ENCODE peak calls at places on chromosomes 2 and 18, in seven cellular contexts. O is gastrocnemius medialis; U is lower lobe of right lung; M is uterus; I is H9; R is CD8-positive, alpha-beta memory T cell; S is neuronal stem cell. G is an unnamed sample. For H3K4me1, the result is how much of the 10 kb centered on the place peaks cover.

GRCh38 chr2:215982465-215982875 is 30.9 kb downstream of the MREG start:
- DNase-seq in R (no peak), O (no peak), M (no peak), S (no peak), I (no peak), U (no peak), G (no peak)

GRCh38 chr2:120917876-120918275 is 182.2 kb downstream of the GLI2 start:
- DNase-seq in M (no peak), S (no peak), R (no peak), U (no peak), I (no peak), O (no peak), G (no peak)

GRCh38 chr2:177405029-177405692 is 12.6 kb downstream of the AGPS start:
- DNase-seq in M (no peak), S (no peak), I (no peak), R (no peak), O (no peak), U (no peak), G (no peak)

GRCh38 chr2:119111115-119111975 is 47.2 kb downstream of the C1QL2 start:
- DNase-seq in U (no peak), S (no peak), O (no peak), I (peak), R (no peak), M (no peak), G (peak)

GRCh38 chr18:40607741-40608140 is 1347.3 kb upstream of the PIK3C3 start:
- DNase-seq in S (no peak), I (no peak), R (no peak), U (no peak), O (no peak), M (no peak), G (no peak)

GRCh38 chr18:2420367-2420766 is 150.9 kb downstream of the METTL4 start:
- DNase-seq in O (no peak), S (no peak), R (no peak), I (no peak), U (no peak), M (no peak), G (no peak)

GRCh38 chr2:77363277-77363676 is 158.9 kb downstream of the LRRTM4 start:
- DNase-seq in M (no peak), R (no peak), S (no peak), I (no peak), O (no peak), U (no peak), G (no peak)

GRCh38 chr2:2324119-2324518 is 7.0 kb downstream of the MYT1L start:
- DNase-seq in S (no peak), O (no peak), I (no peak), U (no peak), M (no peak), R (no peak), G (no peak)

GRCh38 chr18:58316943-58317342 is 272.9 kb downstream of the NEDD4L start:
- DNase-seq in I (no peak), R (no peak), M (no peak), U (no peak), O (no peak), S (no peak), G (no peak)

GRCh38 chr18:69752737-69753380 is 194.8 kb downstream of the CD226 start:
- DNase-seq in I (no peak), S (no peak), R (no peak), O (no peak), M (no peak), U (no peak), G (no peak)

GRCh38 chr18:69177702-69178101 is 223.0 kb upstream of the DOK6 start:
- DNase-seq in M (no peak), R (no peak), U (no peak), I (no peak), O (no peak), S (no peak), G (no peak)

GRCh38 chr18:63271881-63272299 is 47.7 kb downstream of the BCL2 start:
- DNase-seq in I (no peak), M (no peak), U (no peak), O (peak), R (no peak), S (no peak), G (no peak)

GRCh38 chr18:44958450-44958849 is 277.8 kb downstream of the SETBP1 start:
- DNase-seq in U (no peak), I (no peak), R (no peak), O (no peak), S (no peak), M (no peak), G (no peak)

GRCh38 chr2:15584767-15585469 is 6.8 kb upstream of the DDX1 start:
- DNase-seq in U (no peak), I (no peak), R (no peak), M (no peak), O (no peak), S (no peak), G (no peak)

GRCh38 chr2:10360460-10361219 is 57.9 kb downstream of the HPCAL1 start:
- DNase-seq in R (no peak), O (no peak), U (no peak), I (no peak), M (no peak), S (no peak), G (no peak)

GRCh38 chr2:236207472-236207871 is 39.3 kb upstream of the GBX2 start:
- DNase-seq in O (no peak), U (no peak), R (no peak), M (no peak), S (no peak), I (no peak), G (no peak)

GRCh38 chr2:133566967-133567645 is 1.2 kb downstream of the NCKAP5 start:
- DNase-seq in I (peak), M (peak), S (no peak), U (peak), R (no peak), O (peak), G (no peak)

GRCh38 chr2:166376873-166377272 is 1.1 kb upstream of the SCN9A start:
- DNase-seq in M (no peak), I (no peak), O (no peak), U (no peak), S (no peak), R (no peak), G (no peak)

GRCh38 chr18:11937874-11938478 is 29.9 kb upstream of the MPPE1 start:
- DNase-seq in R (peak), O (peak), S (peak), U (peak), I (peak), M (peak), G (no peak)

GRCh38 chr18:36589857-36590543 is 238.8 kb downstream of the TPGS2 start:
- DNase-seq in S (no peak), O (no peak), U (no peak), M (no peak), R (no peak), I (no peak), G (peak)

GRCh38 chr2:30382995-30383394 is 64.1 kb upstream of the LCLAT1 start:
- DNase-seq in S (no peak), M (no peak), U (no peak), R (no peak), O (no peak), I (no peak), G (no peak)

GRCh38 chr18:22709288-22710060 is 223.7 kb upstream of the RBBP8 start:
- DNase-seq in M (peak), I (no peak), S (no peak), O (no peak), U (no peak), R (no peak), G (no peak)

GRCh38 chr2:200156140-200156858 is 150.2 kb upstream of the SPATS2L start:
- DNase-seq in M (peak), R (no peak), S (no peak), I (no peak), U (no peak), O (peak), G (no peak)

GRCh38 chr18:55857961-55858360 is 270.0 kb upstream of the TCF4 start:
- DNase-seq in O (no peak), M (no peak), S (no peak), U (no peak), I (no peak), R (no peak), G (no peak)

GRCh38 chr2:101387151-101387807 is at the start of gene CREG2:
- DNase-seq in I (peak), R (peak), U (peak), O (peak), M (peak), S (peak), G (no peak)

GRCh38 chr2:232388324-232388891 is 9.9 kb downstream of the ALPP start:
- DNase-seq in O (no peak), I (no peak), M (no peak), R (no peak), S (no peak), U (no peak), G (no peak)

GRCh38 chr2:233811087-233811486 is 33.0 kb downstream of the MROH2A start:
- DNase-seq in I (no peak), M (no peak), R (no peak), O (no peak), U (no peak), S (no peak), G (no peak)

GRCh38 chr2:146523218-146523617 is 1321.6 kb upstream of the ACVR2A start:
- DNase-seq in R (no peak), M (no peak), S (no peak), O (no peak), I (no peak), U (no peak), G (no peak)

GRCh38 chr18:6731197-6731596 is 1.7 kb downstream of the ARHGAP28 start:
- DNase-seq in I (no peak), R (no peak), O (peak), U (no peak), S (no peak), M (no peak), G (no peak)

GRCh38 chr18:43049021-43049420 is 66.5 kb downstream of the RIT2 start:
- DNase-seq in M (no peak), S (no peak), R (no peak), U (no peak), O (no peak), I (no peak), G (no peak)

GRCh38 chr2:127508621-127509034 is 17.7 kb downstream of the IWS1 start:
- DNase-seq in O (peak), S (no peak), R (no peak), M (peak), I (no peak), U (no peak), G (no peak)

GRCh38 chr2:187964742-187965141 is 326.9 kb upstream of the GULP1 start:
- DNase-seq in M (no peak), I (no peak), S (no peak), O (no peak), R (no peak), U (no peak), G (no peak)

GRCh38 chr2:3472966-3473365 is 46.4 kb downstream of the ADI1 start:
- DNase-seq in M (no peak), S (no peak), I (no peak), U (no peak), R (no peak), O (no peak), G (no peak)

GRCh38 chr2:15334650-15335326 is 226.3 kb downstream of the NBAS start:
- DNase-seq in M (no peak), I (no peak), U (no peak), S (no peak), R (no peak), O (no peak), G (no peak)

GRCh38 chr2:26805241-26805676 is 19.4 kb downstream of the CENPA start:
- DNase-seq in M (no peak), O (no peak), R (no peak), U (no peak), S (no peak), I (no peak), G (no peak)

GRCh38 chr2:36449943-36450392 is 94.4 kb downstream of the CRIM1 start:
- DNase-seq in O (peak), U (no peak), I (no peak), S (no peak), M (no peak), R (no peak), G (no peak)
- H3K4me1 ChIP-seq in O (half or more), U (under half), I (under half), S (under half), M (under half), R (under half), G (under half)

DNA sequence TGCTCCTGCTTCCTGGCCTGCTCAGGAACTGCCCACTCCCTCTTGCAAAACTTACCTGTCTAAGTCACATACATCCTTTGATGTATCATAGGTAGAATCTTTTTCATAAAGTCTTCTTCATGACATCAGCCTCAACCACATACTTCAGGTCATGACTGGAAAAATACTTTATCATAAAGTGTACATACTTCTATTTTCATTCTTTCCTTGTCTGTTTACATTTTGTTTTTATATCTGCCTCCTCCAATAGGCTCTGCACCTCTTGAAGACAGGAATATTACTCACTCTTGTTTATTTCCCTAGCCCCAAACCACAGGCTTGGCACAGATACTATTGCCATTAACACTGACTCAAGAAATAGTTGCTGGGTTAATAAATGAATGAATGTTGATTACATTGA is 43.6 kb upstream of the ZNF804A start:
- DNase-seq in I (no peak), S (no peak), U (no peak), M (no peak), O (no peak), R (no peak), G (no peak)
- H3K4me1 ChIP-seq in I (under half), S (under half), U (under half), M (under half), O (under half), R (under half), G (under half)

GRCh38 chr18:46946656-46947282 is 29.4 kb downstream of the KATNAL2 start:
- DNase-seq in M (peak), R (no peak), I (peak), S (peak), U (peak), O (peak), G (no peak)

GRCh38 chr18:46953195-46953594 is 35.8 kb downstream of the KATNAL2 start:
- DNase-seq in M (no peak), O (peak), R (no peak), U (no peak), I (no peak), S (no peak), G (no peak)

GRCh38 chr18:46950064-46950656 is 32.8 kb downstream of the KATNAL2 start:
- DNase-seq in O (no peak), M (no peak), I (no peak), R (no peak), S (no peak), U (no peak), G (no peak)
- H3K4me1 ChIP-seq in O (under half), M (under half), I (under half), R (under half), S (under half), U (under half), G (under half)

GRCh38 chr2:47067788-47068407 is 87.2 kb downstream of the STPG4 start:
- DNase-seq in S (no peak), M (no peak), I (no peak), O (no peak), R (no peak), U (no peak), G (no peak)
- H3K4me1 ChIP-seq in S (under half), M (under half), I (under half), O (half or more), R (under half), U (half or more), G (half or more)

GRCh38 chr2:46720592-46721185 is 194.9 kb downstream of the MCFD2 start:
- DNase-seq in U (no peak), S (no peak), I (no peak), R (no peak), M (no peak), O (no peak), G (no peak)

GRCh38 chr2:46719499-46719898 is 196.1 kb downstream of the MCFD2 start:
- DNase-seq in I (no peak), S (no peak), R (no peak), M (no peak), O (no peak), U (no peak), G (no peak)

GRCh38 chr2:46722142-46722541 is 193.5 kb downstream of the MCFD2 start:
- DNase-seq in R (no peak), U (no peak), M (no peak), O (no peak), S (no peak), I (no peak), G (no peak)

GRCh38 chr2:46724107-46724506 is 191.5 kb downstream of the MCFD2 start:
- DNase-seq in M (no peak), U (no peak), S (no peak), O (no peak), R (no peak), I (no peak), G (no peak)

DNA sequence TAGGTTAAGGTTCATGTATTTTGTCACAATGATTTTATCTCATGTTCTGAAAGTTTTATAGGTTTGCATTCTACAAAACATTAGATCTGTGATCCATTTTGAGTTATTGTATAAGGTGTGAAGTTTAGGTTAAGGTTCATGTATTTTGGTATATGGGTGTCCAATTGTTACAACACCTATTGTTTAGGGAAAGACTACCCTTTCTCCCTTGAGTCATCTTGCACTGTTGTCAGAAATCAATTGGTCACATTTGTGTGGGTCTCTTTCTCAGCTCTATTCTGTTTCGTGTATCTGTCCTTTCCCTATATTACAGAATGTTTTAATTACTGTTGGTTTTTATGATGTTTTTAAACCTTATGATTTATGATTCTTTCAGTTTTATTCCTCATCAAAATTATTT is 192.3 kb downstream of the MCFD2 start:
- DNase-seq in I (no peak), S (no peak), M (no peak), O (no peak), R (no peak), U (no peak), G (no peak)
- H3K4me1 ChIP-seq in I (under half), S (under half), M (under half), O (half or more), R (under half), U (under half), G (half or more)

GRCh38 chr2:111145951-111146350 is 25.2 kb downstream of the BCL2L11 start:
- DNase-seq in U (no peak), S (no peak), R (no peak), O (no peak), I (no peak), M (no peak), G (no peak)

GRCh38 chr2:111145103-111145760 is 24.5 kb downstream of the BCL2L11 start:
- DNase-seq in O (no peak), I (no peak), M (no peak), U (no peak), S (no peak), R (no peak), G (no peak)

GRCh38 chr2:111148925-111149324 is 28.2 kb downstream of the BCL2L11 start:
- DNase-seq in S (no peak), M (no peak), U (no peak), O (no peak), R (no peak), I (no peak), G (no peak)

GRCh38 chr2:111149882-111150455 is 29.3 kb downstream of the BCL2L11 start:
- DNase-seq in O (no peak), R (no peak), M (no peak), U (no peak), S (no peak), I (no peak), G (no peak)

DNA sequence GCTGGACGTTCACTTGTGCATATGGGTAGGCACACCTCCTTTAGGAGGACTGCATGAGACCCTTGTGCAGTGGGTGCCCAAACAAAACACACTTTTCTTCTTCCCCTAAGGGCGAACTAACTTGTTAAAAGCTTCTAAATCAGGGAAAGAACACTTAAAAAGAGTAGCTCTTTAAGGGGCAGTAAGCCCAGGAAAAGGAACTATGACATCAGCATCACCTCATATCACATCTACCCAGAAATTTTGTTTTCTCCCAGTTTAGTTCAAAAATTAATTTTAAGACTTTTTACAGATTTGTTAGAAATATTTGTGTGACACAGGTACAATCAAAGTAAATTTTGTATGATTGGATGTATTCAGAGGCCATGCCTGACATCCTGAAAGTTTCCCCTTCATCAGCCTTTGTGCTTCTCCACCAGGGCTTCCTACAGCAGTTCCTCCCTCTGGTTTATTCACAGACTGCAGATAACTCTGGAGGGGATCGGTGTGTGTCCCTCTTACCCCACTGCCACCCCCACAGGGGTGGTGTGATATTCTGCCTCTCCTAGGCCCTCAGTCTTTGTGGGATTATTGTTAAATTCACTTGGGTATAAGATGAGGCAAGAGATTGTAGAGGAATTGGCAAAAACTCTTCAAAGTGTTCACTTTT is 27.6 kb downstream of the BCL2L11 start:
- DNase-seq in O (no peak), M (no peak), S (no peak), I (no peak), U (no peak), R (no peak), G (no peak)
- H3K4me1 ChIP-seq in O (under half), M (under half), S (under half), I (under half), U (under half), R (under half), G (under half)

DNA sequence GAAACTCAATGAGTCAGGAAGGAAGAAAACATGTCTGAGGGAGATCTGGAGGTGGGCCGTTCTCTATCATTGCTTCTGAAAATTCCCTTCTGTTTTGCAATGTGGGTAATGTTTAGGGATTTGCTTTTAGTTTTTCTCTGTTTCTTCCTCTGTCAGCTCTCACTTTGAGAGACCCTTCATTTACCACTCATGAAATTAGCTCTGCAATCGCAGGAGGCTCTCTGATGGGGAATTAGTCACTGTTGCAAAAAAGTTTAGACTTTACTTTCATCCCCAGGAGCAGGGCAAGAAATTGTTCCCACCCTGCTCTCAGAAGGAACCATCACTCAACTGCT is 80.0 kb upstream of the MAP4K3 start:
- DNase-seq in O (no peak), U (no peak), S (no peak), R (no peak), M (no peak), I (no peak), G (no peak)
- H3K4me1 ChIP-seq in O (under half), U (half or more), S (under half), R (under half), M (under half), I (under half), G (under half)

DNA sequence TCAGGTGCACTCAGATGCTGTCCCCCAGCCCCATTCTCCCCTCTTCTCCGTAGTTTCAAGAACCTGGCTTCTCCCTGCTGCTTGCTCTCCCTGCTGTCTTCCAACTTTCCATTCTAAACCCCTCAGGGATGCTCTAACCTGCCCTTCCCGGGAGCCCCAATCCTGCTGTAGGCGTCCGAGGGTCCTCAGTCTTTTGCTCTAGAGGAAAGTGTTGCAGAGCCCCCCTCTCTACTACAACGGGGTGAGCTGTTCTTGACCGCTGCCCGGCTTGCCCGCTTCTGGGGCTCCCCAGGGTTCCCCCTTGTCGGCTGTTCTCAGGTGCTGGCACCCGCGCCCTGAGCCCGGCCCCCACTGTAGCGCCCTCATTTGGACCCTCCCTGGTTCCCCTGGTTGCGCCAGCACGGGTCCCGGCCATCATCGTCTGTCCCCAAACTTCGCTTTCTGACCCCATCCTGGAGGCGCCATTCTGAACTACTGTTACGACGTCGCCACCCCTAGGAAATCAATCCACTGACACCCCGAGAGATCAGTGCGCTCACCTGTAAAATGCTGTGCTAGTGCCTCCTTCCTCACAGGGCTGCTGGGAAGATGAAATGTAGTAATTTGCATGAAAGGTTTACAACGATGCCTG is 31.9 kb upstream of the REG3G start:
- DNase-seq in R (no peak), I (no peak), O (no peak), M (no peak), U (no peak), S (no peak), G (no peak)
- H3K4me1 ChIP-seq in R (under half), I (under half), O (under half), M (under half), U (under half), S (under half), G (under half)